ENCODE peak calls at places on chromosomes 12 and 14, in nine cellular contexts. L, G, C, E, B, R, M, Q and F are unnamed samples.

GRCh38 chr14:59918824-59919581 is 941 bp upstream of the LRRC9 start:
- DNase-seq in C (no peak), Q (no peak), L (no peak), R (peak), B (peak), G (peak), M (peak), E (peak), F (peak)

GRCh38 chr14:55277972-55278740 is 6.9 kb downstream of the FBXO34 start:
- DNase-seq in C (no peak), R (no peak), Q (no peak), G (no peak), M (no peak), B (no peak), E (no peak), L (no peak), F (no peak)

GRCh38 chr12:132175496-132176357 is 31.5 kb downstream of the NOC4L start:
- DNase-seq in C (no peak), B (no peak), M (no peak), R (no peak), G (no peak), L (no peak), Q (no peak), E (no peak), F (no peak)

GRCh38 chr12:95218852-95219171 is 1.2 kb downstream of the VEZT start:
- DNase-seq in G (peak), M (no peak), L (no peak), E (no peak), Q (no peak), R (no peak), B (no peak), C (no peak), F (peak)

GRCh38 chr12:47408171-47408871 is 297.5 kb downstream of the RPAP3 start:
- DNase-seq in M (no peak), Q (no peak), C (peak), E (no peak), B (peak), L (no peak), R (peak), G (peak), F (peak)

GRCh38 chr12:31589896-31590729 is 823 bp downstream of the DENND5B start:
- DNase-seq in L (peak), C (no peak), E (peak), G (peak), R (peak), B (peak), Q (peak), M (peak), F (peak)

GRCh38 chr12:4440187-4440941 is 5.3 kb downstream of the FGF6 start:
- DNase-seq in G (no peak), B (no peak), L (no peak), Q (no peak), R (no peak), C (no peak), M (no peak), E (no peak), F (peak)

GRCh38 chr14:105088812-105089745 is 23.8 kb upstream of the GPR132 start:
- DNase-seq in Q (no peak), E (no peak), B (no peak), R (no peak), G (no peak), C (no peak), M (no peak), L (no peak), F (no peak)

GRCh38 chr14:65320661-65321308 is 91.7 kb upstream of the FUT8 start:
- DNase-seq in L (no peak), B (no peak), E (no peak), Q (no peak), R (no peak), C (no peak), G (no peak), M (no peak), F (no peak)

GRCh38 chr14:56224691-56225681 is 106.8 kb downstream of the PELI2 start:
- DNase-seq in C (no peak), R (no peak), Q (no peak), L (no peak), E (no peak), B (peak), G (peak), M (no peak), F (no peak)

GRCh38 chr14:67697006-67697405 is 1.4 kb upstream of the RDH11 start:
- DNase-seq in Q (no peak), M (no peak), E (no peak), L (no peak), B (no peak), G (no peak), R (no peak), C (no peak), F (no peak)

GRCh38 chr12:109302358-109302757 is 6.7 kb downstream of the FOXN4 start:
- DNase-seq in M (no peak), C (no peak), Q (no peak), G (peak), E (peak), B (no peak), L (no peak), R (no peak), F (peak)
- TF ChIP-seq CTCF in M (no peak), C (peak), Q (no peak), G (no peak), E (peak), B (peak), L (no peak), R (peak), F (no peak)

GRCh38 chr12:68189766-68190700 is 30.5 kb upstream of the IFNG start:
- DNase-seq in G (no peak), M (no peak), C (no peak), L (no peak), Q (no peak), E (no peak), B (no peak), R (peak), F (no peak)
- TF ChIP-seq REST in G (no peak), M (no peak), C (no peak), L (no peak), Q (no peak), E (no peak), B (no peak), R (no peak), F (no peak)

DNA sequence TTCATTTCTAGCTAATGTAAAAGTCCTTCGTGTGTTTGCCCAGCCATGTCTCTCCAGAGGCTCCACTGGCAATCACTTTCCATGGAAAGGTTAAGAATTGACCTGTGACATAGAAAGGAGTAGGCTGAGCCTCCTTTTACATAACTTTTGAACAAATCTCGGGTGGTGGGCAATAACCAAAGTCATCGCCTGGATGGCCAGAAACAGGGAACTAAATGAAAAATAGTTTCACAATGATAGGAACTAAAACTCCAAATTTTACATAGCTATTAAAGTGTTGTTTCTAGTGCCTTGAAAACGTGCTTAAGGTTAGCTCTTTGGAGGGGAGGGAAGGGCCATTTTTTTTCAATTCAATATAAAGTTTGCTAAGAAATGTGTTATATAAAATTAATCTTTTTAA is 6.5 kb downstream of the BHLHE41 start:
- DNase-seq in L (no peak), Q (no peak), B (no peak), R (no peak), G (no peak), M (no peak), C (no peak), E (no peak), F (no peak)
- TF ChIP-seq CTCF in L (no peak), Q (no peak), B (no peak), R (no peak), G (no peak), M (no peak), C (no peak), E (no peak), F (no peak)

GRCh38 chr12:6069452-6070093 is 54.9 kb downstream of the VWF start:
- DNase-seq in R (no peak), C (no peak), L (no peak), M (no peak), E (peak), Q (no peak), B (no peak), G (no peak), F (no peak)
- TF ChIP-seq REST in R (no peak), C (no peak), L (no peak), M (no peak), E (no peak), Q (no peak), B (no peak), G (no peak), F (no peak)